ENCODE peak calls at places on chromosomes 7 and 10, in five cellular contexts. One of them, this sample, is unnamed.

GRCh38 chr10:124057580-124057979 is 35.8 kb downstream of the CHST15 start:
- DNase-seq in stimulated activated CD8-positive, alpha-beta memory T cell treated with anti-CD3 and anti-CD28 coated beads, Interleukin-7, amount 100 ng/mL, for 4 hours: no peak
- DNase-seq in AG04450: no peak
- DNase-seq in H54: no peak
- DNase-seq in ACHN: no peak
- DNase-seq in this sample: no peak

GRCh38 chr7:25897261-25897782 is 254.7 kb upstream of the NFE2L3 start:
- DNase-seq in stimulated activated CD8-positive, alpha-beta memory T cell treated with anti-CD3 and anti-CD28 coated beads, Interleukin-7, amount 100 ng/mL, for 4 hours: no peak
- DNase-seq in AG04450: no peak
- DNase-seq in H54: no peak
- DNase-seq in ACHN: no peak
- DNase-seq in this sample: no peak

GRCh38 chr7:116298055-116298454 is 87.7 kb downstream of the TES start:
- DNase-seq in stimulated activated CD8-positive, alpha-beta memory T cell treated with anti-CD3 and anti-CD28 coated beads, Interleukin-7, amount 100 ng/mL, for 4 hours: no peak
- DNase-seq in AG04450: no peak
- DNase-seq in H54: no peak
- DNase-seq in ACHN: no peak
- DNase-seq in this sample: no peak

GRCh38 chr7:151808296-151809155 is 68.4 kb downstream of the PRKAG2 start:
- DNase-seq in stimulated activated CD8-positive, alpha-beta memory T cell treated with anti-CD3 and anti-CD28 coated beads, Interleukin-7, amount 100 ng/mL, for 4 hours: no peak
- DNase-seq in AG04450: no peak
- DNase-seq in H54: peak; percentile 96
- DNase-seq in ACHN: peak; percentile 97
- DNase-seq in this sample: peak; percentile 59

GRCh38 chr7:130865408-130866236 is 131.6 kb upstream of the KLF14 start:
- DNase-seq in stimulated activated CD8-positive, alpha-beta memory T cell treated with anti-CD3 and anti-CD28 coated beads, Interleukin-7, amount 100 ng/mL, for 4 hours: no peak
- DNase-seq in AG04450: no peak
- DNase-seq in H54: no peak
- DNase-seq in ACHN: peak; percentile 62
- DNase-seq in this sample: no peak

GRCh38 chr7:99006739-99007424 is 128.6 kb downstream of the TRRAP start:
- DNase-seq in stimulated activated CD8-positive, alpha-beta memory T cell treated with anti-CD3 and anti-CD28 coated beads, Interleukin-7, amount 100 ng/mL, for 4 hours: no peak
- DNase-seq in AG04450: no peak
- DNase-seq in H54: no peak
- DNase-seq in ACHN: no peak
- DNase-seq in this sample: no peak

GRCh38 chr10:76736392-76736791 is 901.2 kb downstream of the KCNMA1 start:
- DNase-seq in stimulated activated CD8-positive, alpha-beta memory T cell treated with anti-CD3 and anti-CD28 coated beads, Interleukin-7, amount 100 ng/mL, for 4 hours: no peak
- DNase-seq in AG04450: no peak
- DNase-seq in H54: no peak
- DNase-seq in ACHN: no peak
- DNase-seq in this sample: no peak

GRCh38 chr10:46301721-46302479 is 15.1 kb downstream of the ANTXRL start:
- DNase-seq in stimulated activated CD8-positive, alpha-beta memory T cell treated with anti-CD3 and anti-CD28 coated beads, Interleukin-7, amount 100 ng/mL, for 4 hours: no peak
- DNase-seq in AG04450: no peak
- DNase-seq in H54: no peak
- DNase-seq in ACHN: no peak
- DNase-seq in this sample: no peak

GRCh38 chr7:43534110-43534509 is 48.8 kb upstream of the STK17A start:
- DNase-seq in stimulated activated CD8-positive, alpha-beta memory T cell treated with anti-CD3 and anti-CD28 coated beads, Interleukin-7, amount 100 ng/mL, for 4 hours: no peak
- DNase-seq in AG04450: peak; percentile 45
- DNase-seq in H54: no peak
- DNase-seq in ACHN: no peak
- DNase-seq in this sample: peak; percentile 57

GRCh38 chr10:34966440-34966839 is 123.7 kb downstream of the CUL2 start:
- DNase-seq in stimulated activated CD8-positive, alpha-beta memory T cell treated with anti-CD3 and anti-CD28 coated beads, Interleukin-7, amount 100 ng/mL, for 4 hours: no peak
- DNase-seq in AG04450: no peak
- DNase-seq in H54: no peak
- DNase-seq in ACHN: no peak
- DNase-seq in this sample: peak; percentile 25

GRCh38 chr7:5077740-5078139 is 32.1 kb downstream of the RBAK start:
- DNase-seq in stimulated activated CD8-positive, alpha-beta memory T cell treated with anti-CD3 and anti-CD28 coated beads, Interleukin-7, amount 100 ng/mL, for 4 hours: no peak
- DNase-seq in AG04450: no peak
- DNase-seq in H54: no peak
- DNase-seq in ACHN: no peak
- DNase-seq in this sample: no peak

GRCh38 chr7:155206286-155207020 is 91.2 kb upstream of the INSIG1 start:
- DNase-seq in stimulated activated CD8-positive, alpha-beta memory T cell treated with anti-CD3 and anti-CD28 coated beads, Interleukin-7, amount 100 ng/mL, for 4 hours: peak; percentile 73
- DNase-seq in AG04450: peak; percentile 38
- DNase-seq in H54: no peak
- DNase-seq in ACHN: peak; percentile 25
- DNase-seq in this sample: peak; percentile 92

GRCh38 chr10:61869772-61870520 is 31.6 kb upstream of the ARID5B start:
- DNase-seq in stimulated activated CD8-positive, alpha-beta memory T cell treated with anti-CD3 and anti-CD28 coated beads, Interleukin-7, amount 100 ng/mL, for 4 hours: no peak
- DNase-seq in AG04450: peak; percentile 21
- DNase-seq in H54: no peak
- DNase-seq in ACHN: no peak
- DNase-seq in this sample: no peak

GRCh38 chr7:138934401-138934800 is 46.8 kb downstream of the KIAA1549 start:
- DNase-seq in stimulated activated CD8-positive, alpha-beta memory T cell treated with anti-CD3 and anti-CD28 coated beads, Interleukin-7, amount 100 ng/mL, for 4 hours: no peak
- DNase-seq in AG04450: no peak
- DNase-seq in H54: no peak
- DNase-seq in ACHN: no peak
- DNase-seq in this sample: no peak

GRCh38 chr7:4819450-4820404 is 42.1 kb downstream of the PAPOLB start:
- DNase-seq in stimulated activated CD8-positive, alpha-beta memory T cell treated with anti-CD3 and anti-CD28 coated beads, Interleukin-7, amount 100 ng/mL, for 4 hours: no peak
- DNase-seq in AG04450: no peak
- DNase-seq in H54: no peak
- DNase-seq in ACHN: no peak
- DNase-seq in this sample: no peak

GRCh38 chr7:104862719-104863118 is 151.3 kb upstream of the KMT2E start:
- DNase-seq in stimulated activated CD8-positive, alpha-beta memory T cell treated with anti-CD3 and anti-CD28 coated beads, Interleukin-7, amount 100 ng/mL, for 4 hours: no peak
- DNase-seq in AG04450: no peak
- DNase-seq in H54: no peak
- DNase-seq in ACHN: peak; percentile 23
- DNase-seq in this sample: no peak

GRCh38 chr7:27210441-27211083 is 10.7 kb upstream of the HOXA13 start:
- DNase-seq in stimulated activated CD8-positive, alpha-beta memory T cell treated with anti-CD3 and anti-CD28 coated beads, Interleukin-7, amount 100 ng/mL, for 4 hours: no peak
- DNase-seq in AG04450: no peak
- DNase-seq in H54: no peak
- DNase-seq in ACHN: peak; percentile 71
- DNase-seq in this sample: no peak

GRCh38 chr10:89029201-89029600 is 38.6 kb downstream of the FAS start:
- DNase-seq in stimulated activated CD8-positive, alpha-beta memory T cell treated with anti-CD3 and anti-CD28 coated beads, Interleukin-7, amount 100 ng/mL, for 4 hours: no peak
- DNase-seq in AG04450: no peak
- DNase-seq in H54: no peak
- DNase-seq in ACHN: no peak
- DNase-seq in this sample: peak; percentile 6

GRCh38 chr7:25069900-25070443 is 55.1 kb downstream of the CYCS start:
- DNase-seq in stimulated activated CD8-positive, alpha-beta memory T cell treated with anti-CD3 and anti-CD28 coated beads, Interleukin-7, amount 100 ng/mL, for 4 hours: peak; percentile 37
- DNase-seq in AG04450: peak; percentile 56
- DNase-seq in H54: peak; percentile 72
- DNase-seq in ACHN: peak; percentile 91
- DNase-seq in this sample: peak; percentile 51

GRCh38 chr10:97127960-97128850 is 57.6 kb downstream of the SLIT1 start:
- DNase-seq in stimulated activated CD8-positive, alpha-beta memory T cell treated with anti-CD3 and anti-CD28 coated beads, Interleukin-7, amount 100 ng/mL, for 4 hours: no peak
- DNase-seq in AG04450: no peak
- DNase-seq in H54: no peak
- DNase-seq in ACHN: no peak
- DNase-seq in this sample: no peak

GRCh38 chr7:12370249-12370648 is 33.4 kb downstream of the VWDE start:
- DNase-seq in stimulated activated CD8-positive, alpha-beta memory T cell treated with anti-CD3 and anti-CD28 coated beads, Interleukin-7, amount 100 ng/mL, for 4 hours: no peak
- DNase-seq in AG04450: no peak
- DNase-seq in H54: no peak
- DNase-seq in ACHN: no peak
- DNase-seq in this sample: no peak

GRCh38 chr7:904847-905246 is 28.5 kb downstream of the GET4 start:
- DNase-seq in stimulated activated CD8-positive, alpha-beta memory T cell treated with anti-CD3 and anti-CD28 coated beads, Interleukin-7, amount 100 ng/mL, for 4 hours: no peak
- DNase-seq in AG04450: no peak
- DNase-seq in H54: peak; percentile 89
- DNase-seq in ACHN: peak; percentile 56
- DNase-seq in this sample: no peak

GRCh38 chr10:10526846-10527245 is 490.8 kb upstream of the CELF2 start:
- DNase-seq in stimulated activated CD8-positive, alpha-beta memory T cell treated with anti-CD3 and anti-CD28 coated beads, Interleukin-7, amount 100 ng/mL, for 4 hours: no peak
- DNase-seq in AG04450: no peak
- DNase-seq in H54: no peak
- DNase-seq in ACHN: no peak
- DNase-seq in this sample: no peak

GRCh38 chr7:142463401-142463850 is 205.6 kb upstream of the PRSS58 start:
- DNase-seq in stimulated activated CD8-positive, alpha-beta memory T cell treated with anti-CD3 and anti-CD28 coated beads, Interleukin-7, amount 100 ng/mL, for 4 hours: no peak
- DNase-seq in AG04450: no peak
- DNase-seq in H54: no peak
- DNase-seq in ACHN: no peak
- DNase-seq in this sample: no peak

GRCh38 chr7:158357106-158357897 is 230.3 kb downstream of the PTPRN2 start:
- DNase-seq in stimulated activated CD8-positive, alpha-beta memory T cell treated with anti-CD3 and anti-CD28 coated beads, Interleukin-7, amount 100 ng/mL, for 4 hours: no peak
- DNase-seq in AG04450: no peak
- DNase-seq in H54: no peak
- DNase-seq in ACHN: no peak
- DNase-seq in this sample: no peak

GRCh38 chr7:517848-518629 is 1.6 kb downstream of the PDGFA start:
- DNase-seq in stimulated activated CD8-positive, alpha-beta memory T cell treated with anti-CD3 and anti-CD28 coated beads, Interleukin-7, amount 100 ng/mL, for 4 hours: no peak
- DNase-seq in AG04450: no peak
- DNase-seq in H54: peak; percentile 84
- DNase-seq in ACHN: peak; percentile 65
- DNase-seq in this sample: no peak

GRCh38 chr10:114289096-114289436 is 50.0 kb downstream of the VWA2 start:
- DNase-seq in stimulated activated CD8-positive, alpha-beta memory T cell treated with anti-CD3 and anti-CD28 coated beads, Interleukin-7, amount 100 ng/mL, for 4 hours: no peak
- DNase-seq in AG04450: no peak
- DNase-seq in H54: no peak
- DNase-seq in ACHN: no peak
- DNase-seq in this sample: no peak

GRCh38 chr10:2882628-2883027 is 184.7 kb upstream of the PFKP start:
- DNase-seq in stimulated activated CD8-positive, alpha-beta memory T cell treated with anti-CD3 and anti-CD28 coated beads, Interleukin-7, amount 100 ng/mL, for 4 hours: no peak
- DNase-seq in AG04450: no peak
- DNase-seq in H54: no peak
- DNase-seq in ACHN: no peak
- DNase-seq in this sample: no peak

GRCh38 chr10:133391249-133391635 is 2.7 kb upstream of the MTG1 start:
- DNase-seq in stimulated activated CD8-positive, alpha-beta memory T cell treated with anti-CD3 and anti-CD28 coated beads, Interleukin-7, amount 100 ng/mL, for 4 hours: no peak
- DNase-seq in AG04450: no peak
- DNase-seq in H54: no peak
- DNase-seq in ACHN: no peak
- DNase-seq in this sample: no peak

GRCh38 chr10:73883553-73883952 is 9.2 kb upstream of the CAMK2G start:
- DNase-seq in stimulated activated CD8-positive, alpha-beta memory T cell treated with anti-CD3 and anti-CD28 coated beads, Interleukin-7, amount 100 ng/mL, for 4 hours: no peak
- DNase-seq in AG04450: no peak
- DNase-seq in H54: no peak
- DNase-seq in ACHN: no peak
- DNase-seq in this sample: no peak

GRCh38 chr7:105589221-105590077 is 8.2 kb upstream of the EFCAB10 start:
- DNase-seq in stimulated activated CD8-positive, alpha-beta memory T cell treated with anti-CD3 and anti-CD28 coated beads, Interleukin-7, amount 100 ng/mL, for 4 hours: peak; percentile 31
- DNase-seq in AG04450: peak; percentile 24
- DNase-seq in H54: peak; percentile 79
- DNase-seq in ACHN: peak; percentile 92
- DNase-seq in this sample: peak; percentile 50

GRCh38 chr7:70779321-70779720 is 352.6 kb upstream of the GALNT17 start:
- DNase-seq in stimulated activated CD8-positive, alpha-beta memory T cell treated with anti-CD3 and anti-CD28 coated beads, Interleukin-7, amount 100 ng/mL, for 4 hours: no peak
- DNase-seq in AG04450: no peak
- DNase-seq in H54: no peak
- DNase-seq in ACHN: no peak
- DNase-seq in this sample: no peak

GRCh38 chr10:131808370-131808930 is 92.4 kb upstream of the PPP2R2D start:
- DNase-seq in stimulated activated CD8-positive, alpha-beta memory T cell treated with anti-CD3 and anti-CD28 coated beads, Interleukin-7, amount 100 ng/mL, for 4 hours: no peak
- DNase-seq in AG04450: no peak
- DNase-seq in H54: no peak
- DNase-seq in ACHN: no peak
- DNase-seq in this sample: no peak

GRCh38 chr7:17099083-17099973 is 199.1 kb upstream of the AHR start:
- DNase-seq in stimulated activated CD8-positive, alpha-beta memory T cell treated with anti-CD3 and anti-CD28 coated beads, Interleukin-7, amount 100 ng/mL, for 4 hours: no peak
- DNase-seq in AG04450: no peak
- DNase-seq in H54: no peak
- DNase-seq in ACHN: no peak
- DNase-seq in this sample: peak; percentile 74

GRCh38 chr10:23099816-23100215 is 4.4 kb downstream of the MSRB2 start:
- DNase-seq in stimulated activated CD8-positive, alpha-beta memory T cell treated with anti-CD3 and anti-CD28 coated beads, Interleukin-7, amount 100 ng/mL, for 4 hours: no peak
- DNase-seq in AG04450: no peak
- DNase-seq in H54: no peak
- DNase-seq in ACHN: no peak
- DNase-seq in this sample: no peak

This sample was measured in skeletal muscle cell.